ENCODE peak calls at places on chromosomes 7 and 10, in four cellular contexts. One of them, this sample, is unnamed.

GRCh38 chr7:41047789-41048191 is 655.1 kb downstream of the INHBA start:
- DNase-seq in Peyer's patch: no peak
- DNase-seq in uterus: no peak
- DNase-seq in sigmoid colon: no peak
- DNase-seq in this sample: no peak

GRCh38 chr10:97127960-97128850 is 57.6 kb downstream of the SLIT1 start:
- DNase-seq in uterus: no peak
- DNase-seq in sigmoid colon: peak
- DNase-seq in Peyer's patch: no peak
- DNase-seq in this sample: no peak

GRCh38 chr7:158204453-158204852 is 383.2 kb downstream of the PTPRN2 start:
- DNase-seq in uterus: no peak
- DNase-seq in sigmoid colon: no peak
- DNase-seq in Peyer's patch: no peak
- DNase-seq in this sample: no peak

GRCh38 chr10:94546058-94546595 is 539 bp downstream of the HELLS start:
- DNase-seq in Peyer's patch: no peak
- DNase-seq in sigmoid colon: no peak
- DNase-seq in uterus: no peak
- DNase-seq in this sample: no peak

GRCh38 chr7:2856388-2857169 is 12.5 kb upstream of the GNA12 start:
- DNase-seq in uterus: no peak
- DNase-seq in sigmoid colon: no peak
- DNase-seq in Peyer's patch: no peak
- DNase-seq in this sample: no peak

GRCh38 chr10:106360870-106361269 is 803.6 kb downstream of the SORCS1 start:
- DNase-seq in sigmoid colon: no peak
- DNase-seq in Peyer's patch: no peak
- DNase-seq in uterus: no peak
- DNase-seq in this sample: peak

GRCh38 chr10:84540022-84540616 is 211.7 kb downstream of the CCSER2 start:
- DNase-seq in Peyer's patch: no peak
- DNase-seq in sigmoid colon: no peak
- DNase-seq in uterus: no peak
- DNase-seq in this sample: no peak

GRCh38 chr7:108001759-108002725 is 919 bp downstream of the LAMB1 start:
- DNase-seq in sigmoid colon: peak
- DNase-seq in uterus: peak
- DNase-seq in Peyer's patch: no peak
- DNase-seq in this sample: no peak

GRCh38 chr7:106056513-106057203 is 55.5 kb downstream of the SYPL1 start:
- DNase-seq in Peyer's patch: peak
- DNase-seq in sigmoid colon: peak
- DNase-seq in uterus: peak
- DNase-seq in this sample: peak

GRCh38 chr10:34187201-34187600 is 627.9 kb downstream of the PARD3 start:
- DNase-seq in sigmoid colon: no peak
- DNase-seq in uterus: no peak
- DNase-seq in Peyer's patch: no peak
- DNase-seq in this sample: no peak

GRCh38 chr10:74821501-74821900 is 4.9 kb upstream of the KAT6B start:
- DNase-seq in Peyer's patch: no peak
- DNase-seq in sigmoid colon: no peak
- DNase-seq in uterus: no peak
- DNase-seq in this sample: no peak

GRCh38 chr7:46930336-46930735 is 651.6 kb downstream of the TNS3 start:
- DNase-seq in Peyer's patch: no peak
- DNase-seq in uterus: peak
- DNase-seq in sigmoid colon: no peak
- DNase-seq in this sample: peak

GRCh38 chr7:27842094-27842493 is 102.1 kb downstream of the TAX1BP1 start:
- DNase-seq in sigmoid colon: no peak
- DNase-seq in Peyer's patch: no peak
- DNase-seq in uterus: no peak
- DNase-seq in this sample: no peak

GRCh38 chr7:100088621-100089457 is at the start of gene COPS6:
- DNase-seq in uterus: peak
- DNase-seq in Peyer's patch: peak
- DNase-seq in sigmoid colon: peak
- DNase-seq in this sample: peak

GRCh38 chr10:104306897-104307296 is 31.4 kb downstream of the ITPRIP start:
- DNase-seq in uterus: no peak
- DNase-seq in sigmoid colon: peak
- DNase-seq in Peyer's patch: no peak
- DNase-seq in this sample: no peak

GRCh38 chr10:124650820-124651401 is 93.3 kb downstream of the FAM53B start:
- DNase-seq in uterus: no peak
- DNase-seq in Peyer's patch: peak
- DNase-seq in sigmoid colon: no peak
- DNase-seq in this sample: no peak

GRCh38 chr10:123669901-123670300 is 3.7 kb downstream of the GPR26 start:
- DNase-seq in Peyer's patch: no peak
- DNase-seq in uterus: no peak
- DNase-seq in sigmoid colon: no peak
- DNase-seq in this sample: no peak

GRCh38 chr10:123139521-123140163 is 3.9 kb downstream of the HMX3 start:
- DNase-seq in uterus: no peak
- DNase-seq in Peyer's patch: no peak
- DNase-seq in sigmoid colon: peak
- DNase-seq in this sample: no peak

GRCh38 chr7:117192108-117192507 is 130.8 kb downstream of the WNT2 start:
- DNase-seq in sigmoid colon: no peak
- DNase-seq in Peyer's patch: no peak
- DNase-seq in uterus: no peak
- DNase-seq in this sample: no peak

GRCh38 chr7:44347546-44348114 is 22.2 kb upstream of the CAMK2B start:
- DNase-seq in Peyer's patch: no peak
- DNase-seq in sigmoid colon: no peak
- DNase-seq in uterus: no peak
- DNase-seq in this sample: no peak

GRCh38 chr7:53101026-53101425 is 65.6 kb downstream of the POM121L12 start:
- DNase-seq in sigmoid colon: no peak
- DNase-seq in Peyer's patch: no peak
- DNase-seq in uterus: no peak
- DNase-seq in this sample: no peak

GRCh38 chr7:25788961-25789620 is 362.9 kb upstream of the NFE2L3 start:
- DNase-seq in uterus: no peak
- DNase-seq in sigmoid colon: no peak
- DNase-seq in Peyer's patch: no peak
- DNase-seq in this sample: no peak

GRCh38 chr10:69337312-69338132 is 59.2 kb downstream of the HK1 start:
- DNase-seq in Peyer's patch: no peak
- DNase-seq in uterus: no peak
- DNase-seq in sigmoid colon: no peak
- DNase-seq in this sample: no peak

GRCh38 chr7:120060875-120061274 is 212.1 kb upstream of the KCND2 start:
- DNase-seq in uterus: no peak
- DNase-seq in Peyer's patch: no peak
- DNase-seq in sigmoid colon: no peak
- DNase-seq in this sample: no peak

GRCh38 chr7:88523645-88524044 is 217.0 kb upstream of the STEAP4 start:
- DNase-seq in Peyer's patch: no peak
- DNase-seq in sigmoid colon: no peak
- DNase-seq in uterus: no peak
- DNase-seq in this sample: no peak

GRCh38 chr7:87672217-87672616 is 44.0 kb downstream of the RUNDC3B start:
- DNase-seq in sigmoid colon: no peak
- DNase-seq in uterus: no peak
- DNase-seq in Peyer's patch: no peak
- DNase-seq in this sample: no peak

GRCh38 chr7:5519515-5519928 is 95.9 kb upstream of the TNRC18 start:
- DNase-seq in sigmoid colon: no peak
- DNase-seq in Peyer's patch: no peak
- DNase-seq in uterus: no peak
- DNase-seq in this sample: no peak

GRCh38 chr7:115359919-115360318 is 438.0 kb downstream of the MDFIC start:
- DNase-seq in sigmoid colon: no peak
- DNase-seq in Peyer's patch: no peak
- DNase-seq in uterus: no peak
- DNase-seq in this sample: no peak

GRCh38 chr10:1358860-1359598 is 302.8 kb downstream of the WDR37 start:
- DNase-seq in Peyer's patch: no peak
- DNase-seq in sigmoid colon: no peak
- DNase-seq in uterus: no peak
- DNase-seq in this sample: no peak

GRCh38 chr10:5310914-5311313 is 53.9 kb upstream of the UCN3 start:
- DNase-seq in uterus: no peak
- DNase-seq in sigmoid colon: no peak
- DNase-seq in Peyer's patch: no peak
- DNase-seq in this sample: no peak

GRCh38 chr7:112462236-112462635 is 12.0 kb downstream of the IFRD1 start:
- DNase-seq in Peyer's patch: no peak
- DNase-seq in uterus: peak
- DNase-seq in sigmoid colon: no peak
- DNase-seq in this sample: no peak

DNA sequence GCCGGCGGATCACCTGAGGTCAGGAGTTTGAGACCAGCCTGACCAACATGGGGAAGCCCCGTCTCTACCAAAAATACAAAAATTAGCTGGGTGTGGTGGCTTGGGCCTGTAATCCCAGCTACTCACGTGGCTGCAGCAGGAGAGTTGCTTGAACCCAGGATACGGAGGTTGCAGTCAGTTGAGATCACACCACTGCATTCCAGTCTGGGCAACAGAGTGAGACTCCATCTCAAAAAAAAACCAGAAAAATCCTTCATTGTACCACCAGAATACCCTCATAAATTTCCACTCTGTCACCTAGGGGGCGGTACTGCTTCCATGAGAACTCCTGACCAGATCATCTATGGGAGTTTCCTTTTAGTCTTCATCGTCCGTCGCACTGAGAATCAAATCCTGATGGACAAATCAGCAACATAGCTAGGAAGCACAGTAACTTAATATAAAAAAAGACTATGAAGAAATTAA is 225.8 kb upstream of the KLF14 start:
- DNase-seq in Peyer's patch: no peak
- DNase-seq in uterus: no peak
- DNase-seq in sigmoid colon: no peak
- DNase-seq in this sample: no peak
- TF ChIP-seq POLR2A in Peyer's patch: no peak
- TF ChIP-seq POLR2A in uterus: no peak
- TF ChIP-seq POLR2A in sigmoid colon: no peak
- TF ChIP-seq POLR2A in this sample: no peak

DNA sequence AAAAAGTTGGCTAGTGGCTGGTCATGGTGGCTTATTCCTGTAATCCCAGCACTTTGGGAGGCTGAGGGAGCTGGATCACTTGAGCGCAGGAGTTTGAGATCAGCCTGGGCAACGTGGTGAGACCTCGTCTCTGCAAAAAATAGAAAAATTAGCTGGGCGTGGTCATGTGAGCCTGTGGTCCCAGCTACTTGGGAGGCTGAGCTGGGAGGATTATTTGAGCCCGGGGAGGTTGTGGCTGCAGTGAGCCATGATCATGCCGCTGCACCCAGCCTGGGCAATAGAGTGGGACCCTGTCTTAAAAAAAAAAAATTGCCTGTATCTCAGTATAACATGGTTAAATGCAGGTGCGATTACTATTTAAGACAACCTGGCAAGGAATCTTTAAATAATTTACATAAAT is 61.0 kb downstream of the ADD3 start:
- DNase-seq in Peyer's patch: no peak
- DNase-seq in uterus: no peak
- DNase-seq in sigmoid colon: no peak
- DNase-seq in this sample: no peak
- H3K4me3 ChIP-seq in Peyer's patch: no peak
- H3K4me3 ChIP-seq in uterus: no peak
- H3K4me3 ChIP-seq in sigmoid colon: no peak
- H3K4me3 ChIP-seq in this sample: no peak

GRCh38 chr7:50273870-50274269 is 30.6 kb upstream of the IKZF1 start:
- DNase-seq in sigmoid colon: no peak
- DNase-seq in Peyer's patch: no peak
- DNase-seq in uterus: no peak
- DNase-seq in this sample: no peak

GRCh38 chr7:50272808-50273207 is 31.7 kb upstream of the IKZF1 start:
- DNase-seq in uterus: no peak
- DNase-seq in Peyer's patch: no peak
- DNase-seq in sigmoid colon: no peak
- DNase-seq in this sample: no peak

GRCh38 chr7:50275430-50275829 is 29.1 kb upstream of the IKZF1 start:
- DNase-seq in sigmoid colon: no peak
- DNase-seq in Peyer's patch: no peak
- DNase-seq in uterus: no peak
- DNase-seq in this sample: no peak

GRCh38 chr7:50274361-50274760 is 30.2 kb upstream of the IKZF1 start:
- DNase-seq in sigmoid colon: no peak
- DNase-seq in uterus: no peak
- DNase-seq in Peyer's patch: no peak
- DNase-seq in this sample: no peak

DNA sequence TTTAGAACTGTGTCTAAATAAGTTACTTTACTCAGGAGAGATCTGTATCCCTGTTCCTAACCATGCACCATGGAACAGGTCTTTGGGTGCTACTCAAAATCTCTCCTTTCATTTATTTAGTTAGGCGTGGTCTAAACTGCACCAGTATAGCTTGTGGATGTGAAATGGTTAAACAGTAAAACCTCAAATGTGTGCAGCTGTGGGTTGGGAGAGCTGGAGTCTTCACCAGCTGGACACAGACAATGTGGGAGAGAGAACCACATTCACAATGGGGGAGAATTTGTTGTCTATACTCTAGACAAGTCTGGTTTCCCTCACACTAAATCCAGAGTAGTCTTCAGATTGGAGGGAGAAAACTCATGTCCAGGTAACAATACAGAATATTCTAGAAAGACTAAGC is 31.2 kb upstream of the IKZF1 start:
- DNase-seq in sigmoid colon: no peak
- DNase-seq in uterus: no peak
- DNase-seq in Peyer's patch: no peak
- DNase-seq in this sample: no peak
- H3K27ac ChIP-seq in sigmoid colon: no peak
- H3K27ac ChIP-seq in uterus: no peak
- H3K27ac ChIP-seq in Peyer's patch: no peak
- H3K27ac ChIP-seq in this sample: no peak

GRCh38 chr10:87921934-87922688 is 58.7 kb downstream of the PTEN start:
- DNase-seq in Peyer's patch: no peak
- DNase-seq in uterus: no peak
- DNase-seq in sigmoid colon: no peak
- DNase-seq in this sample: no peak
- TF ChIP-seq POLR2A in Peyer's patch: no peak
- TF ChIP-seq POLR2A in uterus: no peak
- TF ChIP-seq POLR2A in sigmoid colon: no peak
- TF ChIP-seq POLR2A in this sample: no peak

DNA sequence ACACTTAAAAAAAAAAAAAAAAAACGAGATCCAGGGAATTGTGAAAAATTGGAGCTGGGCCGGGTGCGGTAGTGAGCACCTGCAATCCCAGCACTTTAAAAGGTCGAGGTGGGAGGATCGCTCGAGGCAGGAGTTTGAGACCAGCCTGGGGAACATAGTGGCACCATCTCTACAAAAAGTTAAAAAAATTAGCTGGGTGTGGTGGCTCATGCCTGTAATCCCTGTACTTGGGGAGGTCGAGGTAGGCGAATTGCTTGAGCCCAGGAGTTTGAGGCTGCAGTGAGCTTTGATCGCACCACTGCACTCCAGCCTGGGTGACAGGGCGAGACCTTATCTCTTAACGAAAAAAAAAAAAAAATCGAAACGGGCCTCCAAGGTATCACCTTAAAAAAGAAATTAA is 2.0 kb downstream of the CLDN4 start:
- DNase-seq in uterus: no peak
- DNase-seq in Peyer's patch: no peak
- DNase-seq in sigmoid colon: no peak
- DNase-seq in this sample: no peak
- H3K4me3 ChIP-seq in uterus: no peak
- H3K4me3 ChIP-seq in Peyer's patch: peak
- H3K4me3 ChIP-seq in sigmoid colon: no peak
- H3K4me3 ChIP-seq in this sample: no peak

This sample was measured in tibial nerve.